ENCODE peak calls at places on chromosomes 13 and 19, in eight cellular contexts. C is ovary, N is tibial nerve, O is A549, F is H1, Q is K562, S is SK-N-SH, P is transverse colon. Y is an unnamed sample.

GRCh38 chr13:113115363-113116205 is 7.0 kb upstream of the F10 start:
- DNase-seq in C (peak; percentile 11), N (no peak), O (no peak), F (peak; percentile 33), Q (no peak), S (peak; percentile 14), P (no peak), Y (peak; percentile 46)

GRCh38 chr13:26706381-26706780 is 54.2 kb downstream of the GPR12 start:
- DNase-seq in C (no peak), N (no peak), O (no peak), F (no peak), Q (no peak), S (no peak), P (no peak), Y (no peak)

GRCh38 chr13:109630281-109630680 is 156.1 kb downstream of the IRS2 start:
- DNase-seq in C (no peak), N (no peak), O (no peak), F (no peak), Q (no peak), S (no peak), P (no peak), Y (no peak)

GRCh38 chr13:112767506-112768471 is 78.0 kb downstream of the ATP11A start:
- DNase-seq in C (no peak), N (no peak), O (no peak), F (no peak), Q (no peak), S (no peak), P (peak; percentile 52), Y (no peak)

GRCh38 chr13:33296793-33297425 is 11.4 kb upstream of the STARD13 start:
- DNase-seq in C (no peak), N (no peak), O (no peak), F (no peak), Q (no peak), S (peak; percentile 21), P (no peak), Y (no peak)

GRCh38 chr13:93425411-93425810 is 198.8 kb downstream of the GPC6 start:
- DNase-seq in C (no peak), N (no peak), O (no peak), F (no peak), Q (no peak), S (no peak), P (no peak), Y (no peak)

GRCh38 chr13:40651866-40652587 is 14.4 kb downstream of the FOXO1 start:
- DNase-seq in C (no peak), N (no peak), O (no peak), F (peak; percentile 64), Q (no peak), S (no peak), P (no peak), Y (no peak)

GRCh38 chr13:28347456-28348371 is 147.2 kb downstream of the FLT1 start:
- DNase-seq in C (no peak), N (no peak), O (no peak), F (no peak), Q (peak; percentile 13), S (no peak), P (no peak), Y (no peak)

GRCh38 chr19:18401580-18402112 is 4.2 kb upstream of the LRRC25 start:
- DNase-seq in C (no peak), N (no peak), O (no peak), F (no peak), Q (peak; percentile 39), S (no peak), P (peak; percentile 85), Y (peak; percentile 84)

GRCh38 chr13:68551701-68552522 is 1321.8 kb upstream of the PCDH9 start:
- DNase-seq in C (no peak), N (no peak), O (no peak), F (no peak), Q (no peak), S (no peak), P (no peak), Y (no peak)
- TF ChIP-seq EP300 in C (no peak), N (no peak), O (no peak), F (no peak), Q (no peak), S (no peak), P (no peak), Y (no peak)

GRCh38 chr19:55131421-55131820 is 14.0 kb upstream of the PPP1R12C start:
- DNase-seq in C (no peak), N (no peak), O (no peak), F (no peak), Q (no peak), S (no peak), P (no peak), Y (no peak)

GRCh38 chr19:55136399-55137102 is 12.5 kb downstream of the TNNT1 start:
- DNase-seq in C (no peak), N (no peak), O (no peak), F (no peak), Q (no peak), S (peak; percentile 11), P (no peak), Y (no peak)

GRCh38 chr19:55133639-55134444 is 15.2 kb downstream of the TNNT1 start:
- DNase-seq in C (no peak), N (no peak), O (no peak), F (no peak), Q (peak; percentile 40), S (no peak), P (no peak), Y (no peak)

GRCh38 chr19:55134732-55135131 is 14.3 kb downstream of the TNNT1 start:
- DNase-seq in C (no peak), N (no peak), O (no peak), F (no peak), Q (no peak), S (no peak), P (no peak), Y (no peak)

GRCh38 chr19:55132453-55133129 is 15.2 kb upstream of the PPP1R12C start:
- DNase-seq in C (no peak), N (no peak), O (no peak), F (no peak), Q (no peak), S (peak; percentile 56), P (no peak), Y (no peak)
- TF ChIP-seq CTCF in C (no peak), N (no peak), O (no peak), F (peak; percentile 5), Q (no peak), S (peak; percentile 41), P (no peak), Y (no peak)

GRCh38 chr13:102638741-102639140 is 42.0 kb downstream of the TPP2 start:
- DNase-seq in C (no peak), N (no peak), O (no peak), F (no peak), Q (no peak), S (no peak), P (no peak), Y (no peak)

GRCh38 chr13:102645701-102646100 is 48.9 kb downstream of the TPP2 start:
- DNase-seq in C (no peak), N (no peak), O (no peak), F (no peak), Q (no peak), S (no peak), P (no peak), Y (no peak)

GRCh38 chr13:102642029-102642428 is 45.2 kb downstream of the TPP2 start:
- DNase-seq in C (no peak), N (no peak), O (no peak), F (no peak), Q (no peak), S (no peak), P (no peak), Y (no peak)

GRCh38 chr13:102643656-102644055 is 46.9 kb downstream of the TPP2 start:
- DNase-seq in C (no peak), N (no peak), O (no peak), F (no peak), Q (no peak), S (no peak), P (no peak), Y (no peak)

GRCh38 chr13:102642475-102642874 is 45.7 kb downstream of the TPP2 start:
- DNase-seq in C (no peak), N (no peak), O (no peak), F (no peak), Q (no peak), S (no peak), P (peak; percentile 61), Y (peak; percentile 77)
- TF ChIP-seq EP300 in C (no peak), N (no peak), O (no peak), F (no peak), Q (no peak), S (no peak), P (no peak), Y (no peak)

GRCh38 chr19:12656899-12657571 is 9.5 kb downstream of the MAN2B1 start:
- DNase-seq in C (no peak), N (no peak), O (no peak), F (peak; percentile 95), Q (peak; percentile 74), S (peak; percentile 86), P (no peak), Y (no peak)

GRCh38 chr19:12652219-12652618 is 14.3 kb downstream of the MAN2B1 start:
- DNase-seq in C (no peak), N (no peak), O (no peak), F (no peak), Q (no peak), S (no peak), P (no peak), Y (no peak)

GRCh38 chr19:12660980-12661379 is 5.6 kb downstream of the MAN2B1 start:
- DNase-seq in C (no peak), N (no peak), O (no peak), F (no peak), Q (no peak), S (no peak), P (no peak), Y (no peak)

GRCh38 chr19:12655546-12655945 is 11.0 kb downstream of the MAN2B1 start:
- DNase-seq in C (no peak), N (no peak), O (no peak), F (no peak), Q (no peak), S (no peak), P (no peak), Y (no peak)

DNA sequence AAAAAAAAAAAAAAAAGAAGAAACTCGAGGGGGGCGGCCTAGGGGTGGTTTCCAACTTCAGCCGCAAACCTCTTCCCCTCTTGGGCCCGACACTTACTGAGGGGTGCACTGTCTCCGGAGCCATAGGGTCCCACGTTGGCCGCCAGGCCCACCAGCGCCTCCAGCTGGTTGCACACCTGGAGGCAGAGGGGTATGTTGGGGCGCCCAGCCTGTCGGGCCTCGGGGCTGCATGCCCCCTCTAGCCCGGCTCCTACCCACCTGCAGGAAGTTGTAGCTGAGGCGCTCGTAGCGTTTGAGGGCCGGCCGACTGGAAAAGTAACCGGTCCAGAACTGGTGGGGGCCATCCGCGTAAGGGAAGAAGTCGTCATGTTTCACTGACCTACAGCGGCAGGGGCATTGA is 8.6 kb downstream of the MAN2B1 start:
- DNase-seq in C (no peak), N (no peak), O (no peak), F (no peak), Q (no peak), S (no peak), P (no peak), Y (no peak)
- TF ChIP-seq CTCF in C (no peak), N (no peak), O (no peak), F (peak; percentile 27), Q (no peak), S (no peak), P (no peak), Y (no peak)

Y was measured in sigmoid colon.